ENCODE peak calls at places on chromosomes 6 and 20, in four cellular contexts. L is endothelial cell of umbilical vein, O is GM23338, F is DND-41. C is an unnamed sample. For H3K4me1, the result is how much of the 10 kb centered on the place peaks cover.

GRCh38 chr6:35224720-35225119 is 11.0 kb downstream of the SCUBE3 start:
- DNase-seq in O (no peak), F (no peak), L (no peak), C (no peak)

GRCh38 chr6:116210750-116211425 is 43.0 kb downstream of the TSPYL4 start:
- DNase-seq in F (no peak), O (no peak), L (no peak), C (no peak)

GRCh38 chr6:110813338-110813737 is 1.9 kb downstream of the CDK19 start:
- DNase-seq in F (no peak), L (no peak), O (no peak), C (no peak)

GRCh38 chr20:62321521-62321948 is 18.7 kb downstream of the ADRM1 start:
- DNase-seq in L (no peak), F (no peak), O (peak), C (peak)

GRCh38 chr6:86355271-86355670 is 582.1 kb upstream of the HTR1E start:
- DNase-seq in F (no peak), L (no peak), O (no peak), C (no peak)

GRCh38 chr6:21556968-21557721 is 36.4 kb upstream of the SOX4 start:
- DNase-seq in F (no peak), L (peak), O (no peak), C (no peak)

GRCh38 chr6:63347599-63347998 is 27.8 kb upstream of the LGSN start:
- DNase-seq in L (peak), F (no peak), O (no peak), C (no peak)

GRCh38 chr20:11204926-11205768 is 531.3 kb upstream of the JAG1 start:
- DNase-seq in L (peak), F (peak), O (peak), C (peak)

GRCh38 chr6:64520050-64520449 is 884.4 kb downstream of the PHF3 start:
- DNase-seq in O (peak), L (peak), F (no peak), C (no peak)

GRCh38 chr6:33314943-33315752 is 1.3 kb upstream of the TAPBP start:
- DNase-seq in L (peak), F (no peak), O (peak), C (no peak)

GRCh38 chr20:44031001-44031574 is 116.4 kb downstream of the TOX2 start:
- DNase-seq in L (no peak), F (peak), O (no peak), C (no peak)

GRCh38 chr6:170160031-170160627 is 130.7 kb downstream of the DLL1 start:
- DNase-seq in F (no peak), O (no peak), L (no peak), C (peak)

GRCh38 chr6:134517863-134518262 is 200.0 kb upstream of the SGK1 start:
- DNase-seq in L (no peak), F (no peak), O (no peak), C (no peak)

GRCh38 chr6:170116643-170117042 is 174.2 kb downstream of the DLL1 start:
- DNase-seq in O (no peak), F (no peak), L (no peak), C (no peak)

GRCh38 chr6:130517444-130517931 is 151.7 kb downstream of the TMEM200A start:
- DNase-seq in L (no peak), O (no peak), F (no peak), C (peak)

GRCh38 chr6:24910331-24910849 is 25.4 kb downstream of the RIPOR2 start:
- DNase-seq in O (peak), F (no peak), L (no peak), C (peak)

GRCh38 chr6:80196914-80197313 is 90.4 kb downstream of the BCKDHB start:
- DNase-seq in F (no peak), L (no peak), O (no peak), C (no peak)

GRCh38 chr6:10970731-10971130 is 73.4 kb downstream of the ELOVL2 start:
- DNase-seq in F (no peak), L (no peak), O (no peak), C (no peak)

GRCh38 chr6:11492444-11493300 is 44.9 kb upstream of the TMEM170B start:
- DNase-seq in O (no peak), L (no peak), F (no peak), C (no peak)

GRCh38 chr6:139521338-139521737 is 146.9 kb upstream of the CITED2 start:
- DNase-seq in O (no peak), F (no peak), L (no peak), C (no peak)

GRCh38 chr6:71139249-71139648 is 149.4 kb upstream of the OGFRL1 start:
- DNase-seq in F (no peak), O (no peak), L (no peak), C (no peak)

GRCh38 chr6:150212745-150213144 is 69.9 kb downstream of the PPP1R14C start:
- DNase-seq in O (no peak), L (no peak), F (no peak), C (peak)

GRCh38 chr6:165082631-165083030 is 226.8 kb downstream of the C6orf118 start:
- DNase-seq in O (no peak), F (no peak), L (no peak), C (no peak)

GRCh38 chr20:53599039-53599362 is 5.4 kb upstream of the ZNF217 start:
- DNase-seq in O (no peak), F (no peak), L (no peak), C (no peak)

GRCh38 chr6:149545258-149545753 is 537 bp downstream of the PPIL4 start:
- DNase-seq in L (peak), F (peak), O (peak), C (peak)

GRCh38 chr6:133707456-133707855 is 181.5 kb upstream of the TCF21 start:
- DNase-seq in O (peak), F (peak), L (peak), C (no peak)

GRCh38 chr6:35487653-35488516 is 9.0 kb downstream of the TEAD3 start:
- DNase-seq in O (peak), L (no peak), F (no peak), C (no peak)

GRCh38 chr20:40797425-40797824 is 108.4 kb upstream of the MAFB start:
- DNase-seq in F (peak), L (no peak), O (peak), C (peak)

GRCh38 chr20:44181611-44182010 is 5.4 kb downstream of the JPH2 start:
- DNase-seq in O (no peak), L (no peak), F (no peak), C (no peak)

GRCh38 chr6:142328070-142328469 is 26.3 kb downstream of the ADGRG6 start:
- DNase-seq in O (no peak), F (no peak), L (no peak), C (no peak)

GRCh38 chr6:142324111-142324510 is 22.3 kb downstream of the ADGRG6 start:
- DNase-seq in O (no peak), L (no peak), F (no peak), C (no peak)

GRCh38 chr6:142325111-142325510 is 23.3 kb downstream of the ADGRG6 start:
- DNase-seq in F (no peak), L (no peak), O (no peak), C (no peak)

GRCh38 chr6:142329486-142330113 is 27.8 kb downstream of the ADGRG6 start:
- DNase-seq in L (peak), F (no peak), O (no peak), C (no peak)

GRCh38 chr6:142326539-142326938 is 24.7 kb downstream of the ADGRG6 start:
- DNase-seq in O (no peak), L (peak), F (no peak), C (no peak)
- H3K4me1 ChIP-seq in O (under half), L (under half), F (under half), C (under half)

GRCh38 chr20:19449051-19449450 is 236.6 kb downstream of the SLC24A3 start:
- DNase-seq in F (no peak), O (no peak), L (no peak), C (no peak)
- H2AFZ ChIP-seq in F (no peak), O (no peak), L (no peak), C (no peak)

GRCh38 chr6:137389150-137389664 is 105.0 kb downstream of the OLIG3 start:
- DNase-seq in L (no peak), O (no peak), F (peak), C (peak)

GRCh38 chr6:137390264-137390787 is 103.9 kb downstream of the OLIG3 start:
- DNase-seq in O (no peak), L (no peak), F (no peak), C (no peak)

GRCh38 chr6:137395316-137395715 is 98.9 kb downstream of the OLIG3 start:
- DNase-seq in F (no peak), L (no peak), O (no peak), C (no peak)

GRCh38 chr6:137387365-137387764 is 106.8 kb downstream of the OLIG3 start:
- DNase-seq in L (no peak), F (no peak), O (peak), C (no peak)

GRCh38 chr6:137391061-137391814 is 103.0 kb downstream of the OLIG3 start:
- DNase-seq in O (no peak), L (no peak), F (no peak), C (no peak)
- TF ChIP-seq CTCF in O (no peak), L (no peak), F (no peak), C (no peak)

GRCh38 chr6:159101656-159102055 is 56.9 kb upstream of the TAGAP start:
- DNase-seq in F (peak), L (no peak), O (no peak), C (no peak)

GRCh38 chr6:159100789-159101182 is 56.0 kb upstream of the TAGAP start:
- DNase-seq in F (peak), O (no peak), L (no peak), C (no peak)

GRCh38 chr6:159099311-159099710 is 54.5 kb upstream of the TAGAP start:
- DNase-seq in L (no peak), F (peak), O (no peak), C (no peak)

GRCh38 chr6:159098636-159099106 is 53.9 kb upstream of the TAGAP start:
- DNase-seq in L (no peak), O (no peak), F (no peak), C (peak)

GRCh38 chr6:159100011-159100788 is 55.4 kb upstream of the TAGAP start:
- DNase-seq in L (no peak), F (peak), O (no peak), C (no peak)
- H3K4me1 ChIP-seq in L (under half), F (under half), O (under half), C (half or more)

GRCh38 chr6:8230357-8230756 is 128.0 kb upstream of the EEF1E1 start:
- DNase-seq in L (no peak), F (no peak), O (no peak), C (no peak)
- H2AFZ ChIP-seq in L (no peak), F (no peak), O (peak), C (no peak)

GRCh38 chr6:96394727-96395126 is 126.9 kb upstream of the UFL1 start:
- DNase-seq in F (no peak), L (no peak), O (peak), C (no peak)
- TF ChIP-seq CTCF in F (no peak), L (no peak), O (peak), C (peak)

GRCh38 chr20:37524221-37524700 is 3.2 kb downstream of the NNAT start:
- DNase-seq in O (no peak), L (no peak), F (no peak), C (no peak)
- H3K4me1 ChIP-seq in O (half or more), L (under half), F (under half), C (under half)

DNA sequence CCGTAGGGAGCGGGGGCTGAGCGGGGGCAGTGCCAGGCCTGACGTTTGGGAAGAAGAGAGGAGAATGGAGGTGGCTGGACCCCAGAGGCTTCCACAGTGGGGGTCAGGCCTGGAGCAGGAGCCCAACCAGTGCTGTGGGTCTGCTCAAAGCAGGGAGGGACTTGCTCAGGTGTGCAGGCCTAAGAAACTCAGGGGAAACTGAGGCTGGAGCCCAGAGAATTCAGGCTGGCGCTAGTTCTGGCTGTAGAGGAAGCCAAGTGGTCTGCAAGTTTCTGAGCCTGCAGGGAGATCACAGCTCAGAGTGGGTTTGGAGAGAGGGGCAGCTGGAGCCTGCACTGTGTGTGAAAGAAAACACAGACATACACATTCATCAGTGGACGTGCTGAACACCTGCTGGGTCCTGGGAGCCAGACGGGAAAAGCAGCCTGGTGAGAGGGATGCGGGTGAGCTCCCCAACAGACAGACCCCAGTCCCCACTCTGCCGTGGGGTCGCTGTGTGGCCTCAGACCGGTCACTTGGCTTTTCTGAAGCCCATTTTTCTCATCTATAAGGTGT is 17.7 kb upstream of the FOXP4 start:
- DNase-seq in O (no peak), F (no peak), L (no peak), C (no peak)
- H2AFZ ChIP-seq in O (peak), F (no peak), L (peak), C (no peak)

DNA sequence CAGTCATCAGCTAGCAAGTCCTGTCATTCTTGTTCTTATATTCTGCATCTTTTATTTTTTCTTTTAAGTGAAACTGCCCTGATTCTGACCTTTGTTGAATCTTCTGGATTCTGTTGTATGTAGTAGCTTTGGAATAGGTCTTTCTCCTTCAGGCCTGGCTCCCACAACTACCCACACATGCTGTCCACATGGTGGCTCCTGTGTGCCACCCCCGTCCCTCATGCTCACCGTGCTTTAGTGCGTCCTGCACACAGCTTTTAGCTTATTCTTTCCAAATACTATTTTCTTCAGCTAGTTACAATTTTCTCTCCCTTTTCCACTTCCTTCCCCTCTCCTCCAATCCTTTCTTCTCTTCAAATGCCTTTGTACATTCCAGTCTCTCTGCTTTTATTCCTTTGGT is 61.8 kb downstream of the CTNNBL1 start:
- DNase-seq in F (no peak), O (no peak), L (no peak), C (no peak)
- TF ChIP-seq CTCF in F (no peak), O (no peak), L (no peak), C (peak)

C was measured in OCI-LY7.